ENCODE peak calls at places on chromosomes 4 and X, in six cellular contexts. W is GM04504, K is body of pancreas, G is NT2/D1, M is heart right ventricle, X is amniotic stem cell. I is an unnamed sample.

GRCh38 chr4:2301806-2302205 is 39.9 kb upstream of the MXD4 start:
- DNase-seq in W (no peak), K (no peak), G (no peak), M (peak; percentile 51), X (no peak), I (no peak)

GRCh38 chrX:38304010-38304409 is 23.3 kb downstream of the RPGR start:
- DNase-seq in W (no peak), K (no peak), G (no peak), M (no peak), X (no peak), I (peak; percentile 46)

GRCh38 chr4:111433436-111433835 is 711.8 kb upstream of the FAM241A start:
- DNase-seq in W (no peak), K (no peak), G (no peak), M (no peak), X (no peak), I (no peak)

GRCh38 chrX:20665441-20665840 is 398.7 kb upstream of the RPS6KA3 start:
- DNase-seq in W (peak; percentile 54), K (no peak), G (no peak), M (no peak), X (no peak), I (no peak)

GRCh38 chr4:66045913-66046312 is 375.6 kb upstream of the EPHA5 start:
- DNase-seq in W (no peak), K (no peak), G (no peak), M (no peak), X (no peak), I (no peak)

GRCh38 chr4:106266201-106266600 is 49.8 kb downstream of the TBCK start:
- DNase-seq in W (peak; percentile 38), K (no peak), G (no peak), M (no peak), X (peak; percentile 12), I (peak; percentile 25)

GRCh38 chrX:10617186-10617963 is 3.0 kb downstream of the MID1 start:
- DNase-seq in W (no peak), K (no peak), G (no peak), M (no peak), X (no peak), I (no peak)

GRCh38 chrX:41779058-41779564 is 55.1 kb downstream of the GPR82 start:
- DNase-seq in W (no peak), K (no peak), G (no peak), M (no peak), X (peak; percentile 7), I (peak; percentile 72)

GRCh38 chrX:45134303-45134702 is 66.4 kb downstream of the DIPK2B start:
- DNase-seq in W (no peak), K (no peak), G (no peak), M (peak; percentile 44), X (no peak), I (no peak)

GRCh38 chr4:161767116-161767515 is 396.7 kb downstream of the FSTL5 start:
- DNase-seq in W (peak; percentile 10), K (no peak), G (no peak), M (no peak), X (no peak), I (no peak)